ENCODE peak calls at places on chromosomes 13 and 19, in six cellular contexts. G is GM12865; R is dorsolateral prefrontal cortex; C is activated CD8-positive, alpha-beta T cell treated with anti-CD3 and anti-CD28 coated beads for 36 hours; P is left ventricle myocardium inferior; W is epithelial cell of esophagus. Y is an unnamed sample.
A peak's percentile ranks its signal among the peaks of the same experiment; 100 is the strongest.

GRCh38 chr13:90272356-90272755 is 1075.1 kb upstream of the MIR17HG start:
- DNase-seq in G (no peak), P (no peak), W (peak; percentile 81), C (no peak), R (no peak), Y (no peak)

GRCh38 chr19:48568345-48568886 is 16.4 kb downstream of the SULT2B1 start:
- DNase-seq in R (peak; percentile 66), P (peak; percentile 87), W (peak; percentile 86), C (no peak), G (no peak), Y (no peak)

GRCh38 chr13:91719033-91719432 is 320.6 kb downstream of the GPC5 start:
- DNase-seq in W (peak; percentile 18), G (no peak), C (no peak), P (no peak), R (no peak), Y (no peak)

GRCh38 chr13:107993239-107993948 is 221.9 kb downstream of the LIG4 start:
- DNase-seq in P (no peak), W (peak; percentile 29), R (no peak), G (peak; percentile 21), C (no peak), Y (no peak)

GRCh38 chr13:75480691-75481175 is 1.2 kb downstream of the TBC1D4 start:
- DNase-seq in R (peak; percentile 35), G (peak; percentile 76), P (peak; percentile 44), C (peak; percentile 63), W (peak; percentile 94), Y (peak; percentile 50)

GRCh38 chr19:10517760-10518443 is 655 bp upstream of the S1PR5 start:
- DNase-seq in W (peak; percentile 38), P (no peak), R (no peak), C (no peak), G (no peak), Y (no peak)

GRCh38 chr19:961866-962620 is 22.1 kb upstream of the WDR18 start:
- DNase-seq in G (no peak), P (no peak), R (no peak), W (peak; percentile 45), C (no peak), Y (no peak)

GRCh38 chr19:46206176-46206575 is 23.4 kb upstream of the IGFL1 start:
- DNase-seq in W (peak; percentile 92), P (peak; percentile 28), C (no peak), G (no peak), R (no peak), Y (no peak)

GRCh38 chr13:25687622-25688225 is 315.9 kb downstream of the ATP8A2 start:
- DNase-seq in W (no peak), G (no peak), P (no peak), R (no peak), C (no peak), Y (no peak)

GRCh38 chr19:13238891-13239534 is 88.8 kb downstream of the IER2 start:
- DNase-seq in G (no peak), P (no peak), W (no peak), R (no peak), C (no peak), Y (no peak)

GRCh38 chr13:98959299-98959698 is 18.6 kb downstream of the DOCK9 start:
- DNase-seq in R (no peak), C (no peak), P (no peak), G (no peak), W (no peak), Y (no peak)

GRCh38 chr13:62512194-62513141 is 1096.8 kb upstream of the PCDH20 start:
- DNase-seq in G (peak; percentile 80), P (no peak), R (no peak), C (peak; percentile 20), W (peak; percentile 53), Y (peak; percentile 37)

GRCh38 chr19:48561412-48561811 is 9.4 kb downstream of the SULT2B1 start:
- DNase-seq in R (no peak), C (no peak), P (no peak), G (no peak), W (no peak), Y (no peak)

GRCh38 chr13:73417012-73417615 is 358.3 kb downstream of the KLF5 start:
- DNase-seq in R (no peak), P (no peak), G (peak; percentile 31), C (no peak), W (peak; percentile 63), Y (no peak)
- TF ChIP-seq CTCF in R (no peak), P (peak; percentile 31), G (peak; percentile 15), C (no peak), W (peak; percentile 37), Y (no peak)

DNA sequence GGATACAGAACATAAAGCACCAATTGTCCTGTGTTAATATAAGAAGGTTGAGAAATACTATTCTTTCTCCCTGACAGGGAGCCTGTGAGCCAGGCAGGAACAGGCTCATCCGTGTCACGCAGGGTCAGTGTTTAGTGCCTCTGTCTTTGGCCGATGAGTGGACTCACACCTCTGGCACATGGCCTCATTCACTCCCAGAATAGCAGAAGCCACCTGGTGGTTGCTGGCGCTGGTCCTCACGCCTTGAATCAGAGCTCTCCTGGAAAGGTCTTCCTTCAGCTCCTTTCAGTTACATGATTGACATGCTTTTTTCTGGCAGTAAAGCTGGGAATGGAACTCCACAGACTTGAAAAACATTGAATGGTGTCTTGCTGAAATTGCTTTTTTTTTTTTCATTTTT is 28.1 kb upstream of the SIAH3 start:
- DNase-seq in W (peak; percentile 46), C (no peak), R (no peak), G (peak; percentile 31), P (peak; percentile 65), Y (no peak)
- TF ChIP-seq CTCF in W (peak; percentile 56), C (no peak), R (no peak), G (peak; percentile 42), P (peak; percentile 67), Y (no peak)

GRCh38 chr19:18232540-18233223 is 6.4 kb upstream of the PDE4C start:
- DNase-seq in G (no peak), P (no peak), W (peak; percentile 33), C (peak; percentile 49), R (no peak), Y (no peak)
- TF ChIP-seq CTCF in G (no peak), P (no peak), W (no peak), C (no peak), R (no peak), Y (no peak)

GRCh38 chr19:2167896-2168618 is 4.3 kb downstream of the DOT1L start:
- DNase-seq in R (peak; percentile 41), C (peak; percentile 45), P (peak; percentile 81), W (peak; percentile 32), G (peak; percentile 93), Y (peak; percentile 78)

GRCh38 chr19:2170987-2171348 is 7.2 kb downstream of the DOT1L start:
- DNase-seq in P (no peak), C (no peak), G (no peak), R (no peak), W (no peak), Y (no peak)

GRCh38 chr19:2170219-2170618 is 6.5 kb downstream of the DOT1L start:
- DNase-seq in R (no peak), G (peak; percentile 46), W (no peak), P (no peak), C (no peak), Y (no peak)

GRCh38 chr19:2166741-2167738 is 3.3 kb downstream of the DOT1L start:
- DNase-seq in P (peak; percentile 86), C (no peak), R (peak; percentile 41), G (peak; percentile 61), W (peak; percentile 20), Y (no peak)

DNA sequence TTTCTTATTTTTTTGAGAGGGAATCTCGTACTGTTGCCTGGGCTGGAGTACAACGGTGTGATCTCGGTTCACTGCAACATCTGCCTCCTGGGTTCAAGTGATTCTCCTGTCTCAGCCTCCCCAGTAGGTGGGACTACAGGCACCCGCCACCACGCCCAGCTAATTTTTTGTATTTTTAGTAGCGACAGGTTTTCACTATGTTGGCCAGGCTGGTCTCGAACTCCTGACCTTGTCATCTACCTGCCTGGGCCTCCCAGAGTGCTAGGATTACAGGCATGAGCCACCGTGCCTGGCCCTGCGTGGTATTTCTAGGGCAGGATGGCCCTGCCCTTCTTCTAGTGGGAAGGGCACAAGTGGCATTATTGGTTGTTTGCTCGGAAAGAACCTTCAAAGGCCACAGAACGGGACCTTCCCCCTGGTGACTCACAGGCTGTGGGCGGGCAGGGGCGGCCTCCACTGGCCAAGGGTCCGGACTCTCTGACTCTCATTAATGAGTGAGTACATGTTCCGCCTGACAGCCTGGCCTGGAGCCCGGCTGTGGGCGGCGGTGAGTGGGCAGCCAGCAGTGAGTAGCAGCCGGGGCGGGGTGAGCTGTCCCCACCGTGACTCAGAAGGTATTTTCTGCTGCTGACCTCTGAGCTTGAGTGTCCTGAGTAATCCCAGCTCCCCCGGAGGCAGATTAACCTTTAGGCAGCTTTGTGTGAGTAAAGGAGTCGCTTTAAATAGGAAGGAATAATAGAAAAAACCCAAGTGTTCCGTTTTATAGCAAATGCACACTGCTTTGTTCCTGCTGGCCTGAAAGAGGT is 5.1 kb downstream of the DOT1L start:
- DNase-seq in W (peak; percentile 98), P (peak; percentile 97), C (peak; percentile 96), G (peak; percentile 95), R (peak; percentile 95), Y (peak; percentile 86)
- TF ChIP-seq CTCF in W (no peak), P (no peak), C (no peak), G (no peak), R (peak; percentile 23), Y (no peak)

GRCh38 chr13:69324109-69324886 is 783.3 kb upstream of the ATXN8OS start:
- DNase-seq in R (no peak), G (peak; percentile 14), P (no peak), W (peak; percentile 37), C (no peak), Y (no peak)
- TF ChIP-seq CTCF in R (peak; percentile 33), G (no peak), P (peak; percentile 29), W (peak; percentile 19), C (no peak), Y (no peak)

GRCh38 chr19:33662391-33662790 is 40.6 kb downstream of the CHST8 start:
- DNase-seq in R (no peak), P (no peak), C (no peak), W (no peak), G (no peak), Y (no peak)
- TF ChIP-seq CTCF in R (no peak), P (no peak), C (no peak), W (no peak), G (no peak), Y (no peak)